ENCODE peak calls at places on chromosomes 11 and 22, in five cellular contexts. O is stomach, B is GM23338, I is DND-41, Z is lower leg skin. S is an unnamed sample.

GRCh38 chr11:132941024-132941646 is 591.2 kb downstream of the OPCML start:
- DNase-seq in O (no peak), Z (no peak), B (peak; percentile 66), I (peak; percentile 36), S (peak; percentile 13)

GRCh38 chr11:2139118-2139490 is at the start of gene IGF2:
- DNase-seq in I (no peak), B (peak; percentile 62), O (no peak), Z (no peak), S (no peak)

GRCh38 chr11:125514336-125515101 is 18.5 kb upstream of the FEZ1 start:
- DNase-seq in B (no peak), Z (no peak), O (peak; percentile 32), I (peak; percentile 65), S (peak; percentile 85)

GRCh38 chr11:104665631-104666030 is 232.6 kb downstream of the CASP12 start:
- DNase-seq in B (no peak), I (peak; percentile 17), O (no peak), Z (no peak), S (peak; percentile 46)

GRCh38 chr11:24808173-24808572 is 311.3 kb downstream of the LUZP2 start:
- DNase-seq in I (no peak), Z (no peak), O (no peak), B (no peak), S (no peak)

GRCh38 chr22:33002035-33002434 is 56.1 kb downstream of the SYN3 start:
- DNase-seq in O (no peak), I (no peak), B (no peak), Z (no peak), S (no peak)

GRCh38 chr22:48959496-48959895 is 868.2 kb downstream of the BRD1 start:
- DNase-seq in O (peak; percentile 9), Z (peak; percentile 4), B (no peak), I (no peak), S (no peak)

GRCh38 chr22:47847281-47847890 is 1084.9 kb downstream of the TBC1D22A start:
- DNase-seq in Z (no peak), I (no peak), O (no peak), B (no peak), S (no peak)

GRCh38 chr22:33028191-33028700 is 29.9 kb downstream of the SYN3 start:
- DNase-seq in O (no peak), B (no peak), I (no peak), Z (no peak), S (no peak)

GRCh38 chr22:39311592-39312400 is 7.6 kb downstream of the RPL3 start:
- DNase-seq in B (peak; percentile 60), I (peak; percentile 34), Z (no peak), O (no peak), S (no peak)

GRCh38 chr22:17965538-17966402 is 58.6 kb downstream of the MICAL3 start:
- DNase-seq in O (no peak), I (no peak), Z (no peak), B (no peak), S (no peak)

GRCh38 chr11:6127881-6128280 is 20.4 kb downstream of the OR56B4 start:
- DNase-seq in O (no peak), Z (no peak), I (no peak), B (no peak), S (no peak)

GRCh38 chr22:34111210-34111824 is 191.0 kb upstream of the LARGE1 start:
- DNase-seq in I (peak; percentile 10), O (peak; percentile 33), B (peak; percentile 80), Z (no peak), S (no peak)

GRCh38 chr11:61949169-61950034 is 749 bp upstream of the BEST1 start:
- DNase-seq in O (no peak), I (peak; percentile 66), B (peak; percentile 88), Z (peak; percentile 82), S (peak; percentile 74)

GRCh38 chr11:69655479-69656394 is 14.8 kb downstream of the CCND1 start:
- DNase-seq in I (no peak), O (no peak), B (no peak), Z (no peak), S (no peak)

GRCh38 chr22:37370306-37370979 is 56.8 kb downstream of the ELFN2 start:
- DNase-seq in Z (peak; percentile 31), O (peak; percentile 29), B (no peak), I (peak; percentile 9), S (no peak)

GRCh38 chr22:36610567-36610966 is 81.6 kb upstream of the EIF3D start:
- DNase-seq in I (no peak), O (no peak), Z (no peak), B (no peak), S (no peak)

GRCh38 chr11:130322126-130322525 is 7.4 kb upstream of the ZBTB44 start:
- DNase-seq in B (no peak), Z (no peak), I (no peak), O (no peak), S (no peak)

GRCh38 chr11:128232588-128232987 is 354.8 kb downstream of the ETS1 start:
- DNase-seq in O (no peak), I (no peak), Z (no peak), B (no peak), S (no peak)

GRCh38 chr22:30027169-30027568 is 53.1 kb upstream of the HORMAD2 start:
- DNase-seq in B (no peak), I (no peak), Z (no peak), O (peak; percentile 64), S (no peak)

GRCh38 chr22:27726726-27727449 is 74.7 kb downstream of the MN1 start:
- DNase-seq in I (no peak), Z (peak; percentile 55), O (peak; percentile 56), B (peak; percentile 44), S (peak; percentile 79)

GRCh38 chr11:35579557-35580396 is 38.5 kb upstream of the FJX1 start:
- DNase-seq in B (no peak), Z (no peak), I (no peak), O (no peak), S (peak; percentile 84)

GRCh38 chr11:123654566-123655081 is at the start of gene SCN3B:
- DNase-seq in B (peak; percentile 90), I (no peak), Z (no peak), O (peak; percentile 66), S (peak; percentile 74)

GRCh38 chr11:129702410-129703390 is 112.9 kb upstream of the TMEM45B start:
- DNase-seq in B (no peak), O (no peak), Z (no peak), I (no peak), S (no peak)

GRCh38 chr11:99351620-99352019 is 330.9 kb downstream of the CNTN5 start:
- DNase-seq in B (no peak), Z (no peak), I (no peak), O (no peak), S (peak; percentile 9)

GRCh38 chr22:28810839-28811491 is 10.6 kb upstream of the XBP1 start:
- DNase-seq in Z (no peak), I (peak; percentile 91), B (no peak), O (no peak), S (no peak)

GRCh38 chr22:30262917-30263741 is 3.5 kb downstream of the OSM start:
- DNase-seq in Z (peak; percentile 73), O (peak; percentile 80), B (peak; percentile 95), I (peak; percentile 90), S (no peak)

GRCh38 chr22:19758896-19759458 is 1.6 kb upstream of the TBX1 start:
- DNase-seq in Z (no peak), B (peak; percentile 29), O (no peak), I (no peak), S (no peak)
- H3K4me3 ChIP-seq in Z (no peak overlapping the region), B (peak overlapping the region; percentile 45), O (no peak overlapping the region), I (no peak overlapping the region), S (no peak overlapping the region)

GRCh38 chr11:405976-406795 is 8.6 kb downstream of the SIGIRR start:
- DNase-seq in Z (no peak), B (no peak), O (no peak), I (no peak), S (no peak)
- H3K4me3 ChIP-seq in Z (peak overlapping the region; percentile 23), B (peak overlapping the region; percentile 59), O (peak overlapping the region; percentile 52), I (peak overlapping the region; percentile 53), S (peak overlapping the region; percentile 56)

GRCh38 chr22:40436460-40437431 is 66.4 kb downstream of the SGSM3 start:
- DNase-seq in Z (no peak), I (no peak), B (peak; percentile 79), O (no peak), S (peak; percentile 46)
- H3K4me3 ChIP-seq in Z (no peak overlapping the region), I (no peak overlapping the region), B (no peak overlapping the region), O (no peak overlapping the region), S (no peak overlapping the region)

DNA sequence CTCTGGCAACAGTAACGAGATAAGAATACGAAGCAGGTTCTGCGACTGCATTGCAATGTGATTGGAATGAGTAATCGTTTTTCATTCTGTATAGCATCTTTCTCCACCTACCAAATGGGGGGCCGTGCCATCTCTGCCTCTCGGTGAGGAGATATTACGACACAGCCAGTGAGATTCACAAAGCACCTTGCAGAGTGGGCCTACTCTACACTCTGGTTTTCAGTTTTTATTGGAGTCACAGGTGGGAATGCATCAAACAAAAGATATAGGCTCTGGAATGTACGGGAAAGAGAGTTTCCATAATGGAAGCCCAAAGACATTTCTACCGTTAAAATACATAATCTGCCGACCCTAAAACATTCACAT is 475 bp upstream of the RTN3 start:
- DNase-seq in O (no peak), I (no peak), B (peak; percentile 37), Z (no peak), S (no peak)
- H3K4me3 ChIP-seq in O (peak overlapping the region; percentile 84), I (peak overlapping the region; percentile 74), B (peak overlapping the region; percentile 82), Z (no peak overlapping the region), S (peak overlapping the region; percentile 98)

GRCh38 chr11:110134120-110134519 is 40.9 kb downstream of the ZC3H12C start:
- DNase-seq in Z (no peak), I (no peak), O (no peak), B (no peak), S (peak; percentile 36)
- H3K4me3 ChIP-seq in Z (no peak overlapping the region), I (no peak overlapping the region), O (no peak overlapping the region), B (no peak overlapping the region), S (no peak overlapping the region)

GRCh38 chr11:66275984-66276612 is 1.9 kb upstream of the CNIH2 start:
- DNase-seq in Z (no peak), B (no peak), O (no peak), I (no peak), S (no peak)
- H3K4me3 ChIP-seq in Z (no peak overlapping the region), B (no peak overlapping the region), O (no peak overlapping the region), I (no peak overlapping the region), S (no peak overlapping the region)